ENCODE peak calls at places on chromosomes 2 and 18, in six cellular contexts. One of them, this sample, is unnamed.

GRCh38 chr2:237497820-237498128 is 10.7 kb downstream of the MLPH start:
- ATAC-seq in GM12878: no peak
- ATAC-seq in HCT116: no peak
- ATAC-seq in HepG2: no peak
- ATAC-seq in K562: no peak
- ATAC-seq in upper lobe of left lung: peak
- ATAC-seq in this sample: peak

GRCh38 chr2:161484061-161484460 is 68.0 kb downstream of the TBR1 start:
- ATAC-seq in GM12878: no peak
- ATAC-seq in HCT116: no peak
- ATAC-seq in HepG2: no peak
- ATAC-seq in K562: no peak
- ATAC-seq in upper lobe of left lung: no peak
- ATAC-seq in this sample: no peak

GRCh38 chr18:60064271-60064670 is 164.5 kb downstream of the PMAIP1 start:
- ATAC-seq in GM12878: no peak
- ATAC-seq in HCT116: no peak
- ATAC-seq in HepG2: no peak
- ATAC-seq in K562: no peak
- ATAC-seq in upper lobe of left lung: no peak
- ATAC-seq in this sample: no peak

GRCh38 chr2:237270556-237270955 is 143.4 kb downstream of the COL6A3 start:
- ATAC-seq in GM12878: no peak
- ATAC-seq in HCT116: no peak
- ATAC-seq in HepG2: no peak
- ATAC-seq in K562: no peak
- ATAC-seq in upper lobe of left lung: no peak
- ATAC-seq in this sample: no peak

GRCh38 chr2:88350262-88350640 is 102.2 kb downstream of the FOXI3 start:
- ATAC-seq in GM12878: no peak
- ATAC-seq in HCT116: peak
- ATAC-seq in HepG2: no peak
- ATAC-seq in K562: no peak
- ATAC-seq in upper lobe of left lung: no peak
- ATAC-seq in this sample: no peak

GRCh38 chr18:21826196-21826595 is 85.6 kb downstream of the MIB1 start:
- ATAC-seq in GM12878: no peak
- ATAC-seq in HCT116: no peak
- ATAC-seq in HepG2: no peak
- ATAC-seq in K562: no peak
- ATAC-seq in upper lobe of left lung: no peak
- ATAC-seq in this sample: no peak

GRCh38 chr2:33366473-33366872 is 110.0 kb upstream of the RASGRP3 start:
- ATAC-seq in GM12878: no peak
- ATAC-seq in HCT116: no peak
- ATAC-seq in HepG2: no peak
- ATAC-seq in K562: no peak
- ATAC-seq in upper lobe of left lung: no peak
- ATAC-seq in this sample: peak

GRCh38 chr18:76098728-76099514 is 396.1 kb downstream of the ZNF516 start:
- ATAC-seq in GM12878: no peak
- ATAC-seq in HCT116: no peak
- ATAC-seq in HepG2: peak
- ATAC-seq in K562: no peak
- ATAC-seq in upper lobe of left lung: no peak
- ATAC-seq in this sample: no peak

GRCh38 chr18:46341989-46342525 is 237.9 kb downstream of the HAUS1 start:
- ATAC-seq in GM12878: no peak
- ATAC-seq in HCT116: no peak
- ATAC-seq in HepG2: no peak
- ATAC-seq in K562: no peak
- ATAC-seq in upper lobe of left lung: no peak
- ATAC-seq in this sample: no peak

GRCh38 chr2:20211860-20212458 is 13.0 kb downstream of the SDC1 start:
- ATAC-seq in GM12878: no peak
- ATAC-seq in HCT116: no peak
- ATAC-seq in HepG2: no peak
- ATAC-seq in K562: peak
- ATAC-seq in upper lobe of left lung: no peak
- ATAC-seq in this sample: no peak

GRCh38 chr2:184679219-184680018 is 81.1 kb downstream of the ZNF804A start:
- ATAC-seq in GM12878: no peak
- ATAC-seq in HCT116: no peak
- ATAC-seq in HepG2: no peak
- ATAC-seq in K562: no peak
- ATAC-seq in upper lobe of left lung: no peak
- ATAC-seq in this sample: no peak

GRCh38 chr2:147500229-147500628 is 344.6 kb upstream of the ACVR2A start:
- ATAC-seq in GM12878: peak
- ATAC-seq in HCT116: no peak
- ATAC-seq in HepG2: no peak
- ATAC-seq in K562: no peak
- ATAC-seq in upper lobe of left lung: no peak
- ATAC-seq in this sample: no peak

DNA sequence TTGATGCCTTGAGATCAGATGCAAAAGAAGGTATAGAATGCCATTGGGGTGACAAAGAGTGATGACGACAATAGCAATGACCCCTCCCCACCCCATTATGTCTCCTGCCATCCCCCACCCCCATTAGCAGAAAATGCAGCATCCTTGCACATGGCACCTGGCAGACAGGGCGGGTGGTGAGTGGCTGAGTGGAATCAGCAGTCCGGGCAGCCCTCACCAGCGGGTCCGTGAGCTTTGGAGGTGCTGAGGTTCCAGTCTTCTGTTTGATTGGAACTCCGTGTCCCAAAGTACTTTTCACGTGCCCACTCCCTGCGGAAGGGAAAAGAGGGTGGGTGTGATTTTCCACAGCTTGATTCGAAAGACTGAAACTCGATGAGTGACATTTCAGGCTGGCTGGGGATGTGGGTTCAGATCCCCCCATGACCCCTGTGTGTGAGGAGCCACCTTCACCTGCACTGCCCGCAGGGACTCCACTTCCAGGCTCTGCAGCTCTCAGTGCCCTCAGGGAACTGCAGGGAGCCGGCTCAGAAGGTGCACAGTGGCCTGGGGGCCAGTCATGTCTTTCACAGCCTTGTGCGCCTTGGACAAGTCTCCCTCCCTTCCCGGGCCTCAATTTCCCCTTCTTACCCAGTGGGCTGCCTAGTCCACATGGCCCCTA is 130.9 kb downstream of the GLI2 start:
- ATAC-seq in GM12878: no peak
- ATAC-seq in HCT116: no peak
- ATAC-seq in HepG2: no peak
- ATAC-seq in K562: no peak
- ATAC-seq in upper lobe of left lung: no peak
- ATAC-seq in this sample: no peak
- H3K27ac ChIP-seq in GM12878: no peak
- H3K27ac ChIP-seq in HCT116: no peak
- H3K27ac ChIP-seq in HepG2: no peak
- H3K27ac ChIP-seq in K562: no peak
- H3K27ac ChIP-seq in upper lobe of left lung: peak
- H3K27ac ChIP-seq in this sample: peak

GRCh38 chr2:18209934-18210639 is 331.6 kb downstream of the KCNS3 start:
- ATAC-seq in GM12878: no peak
- ATAC-seq in HCT116: no peak
- ATAC-seq in HepG2: no peak
- ATAC-seq in K562: no peak
- ATAC-seq in upper lobe of left lung: peak
- ATAC-seq in this sample: no peak
- TF ChIP-seq POLR2AphosphoS5 in GM12878: no peak
- TF ChIP-seq POLR2AphosphoS5 in HCT116: no peak
- TF ChIP-seq POLR2AphosphoS5 in HepG2: no peak
- TF ChIP-seq POLR2AphosphoS5 in K562: no peak
- TF ChIP-seq POLR2AphosphoS5 in upper lobe of left lung: no peak
- TF ChIP-seq POLR2AphosphoS5 in this sample: no peak

DNA sequence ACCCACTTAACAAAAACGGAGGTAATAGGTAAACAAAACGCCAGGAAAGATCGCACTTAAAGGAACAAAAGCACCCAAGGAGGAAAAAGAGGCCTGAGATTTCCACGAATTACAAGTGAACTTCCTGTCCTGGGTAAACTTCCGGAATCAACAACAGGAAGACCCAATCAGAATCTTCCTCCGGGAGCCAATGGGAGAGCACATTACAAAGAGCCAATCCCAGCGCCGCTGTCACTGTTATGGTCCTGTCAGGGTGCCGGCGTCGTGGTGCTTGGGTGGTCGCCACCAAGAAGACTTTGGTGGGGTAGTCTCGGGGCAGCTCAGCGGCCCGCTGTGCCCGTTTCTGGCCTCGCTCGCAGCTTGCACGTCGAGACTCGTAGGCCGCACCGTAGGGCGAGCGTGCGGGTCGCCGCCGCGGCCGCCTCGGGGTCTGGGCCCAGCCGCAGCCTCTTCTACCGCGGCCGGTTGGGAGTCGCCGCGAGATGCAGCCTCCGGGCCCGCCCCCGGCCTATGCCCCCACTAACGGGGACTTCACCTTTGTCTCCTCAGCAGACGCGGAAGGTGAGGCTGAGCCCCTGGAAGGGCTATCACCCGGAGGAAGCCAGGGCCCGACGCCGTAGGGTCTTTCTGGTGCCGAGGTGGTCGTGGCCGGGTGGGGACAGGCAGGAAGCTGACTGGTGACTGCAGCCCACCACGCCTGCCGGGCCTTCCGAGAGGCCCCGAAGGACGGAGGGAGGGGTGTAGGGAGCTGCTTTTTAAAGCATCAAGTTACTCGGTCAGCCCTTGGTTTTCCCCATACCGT is at the start of gene YIPF4:
- ATAC-seq in GM12878: peak
- ATAC-seq in HCT116: peak
- ATAC-seq in HepG2: peak
- ATAC-seq in K562: peak
- ATAC-seq in upper lobe of left lung: peak
- ATAC-seq in this sample: peak
- TF ChIP-seq POLR2A in GM12878: peak
- TF ChIP-seq POLR2A in HCT116: peak
- TF ChIP-seq POLR2A in HepG2: peak
- TF ChIP-seq POLR2A in K562: peak
- TF ChIP-seq POLR2A in upper lobe of left lung: peak
- TF ChIP-seq POLR2A in this sample: peak

DNA sequence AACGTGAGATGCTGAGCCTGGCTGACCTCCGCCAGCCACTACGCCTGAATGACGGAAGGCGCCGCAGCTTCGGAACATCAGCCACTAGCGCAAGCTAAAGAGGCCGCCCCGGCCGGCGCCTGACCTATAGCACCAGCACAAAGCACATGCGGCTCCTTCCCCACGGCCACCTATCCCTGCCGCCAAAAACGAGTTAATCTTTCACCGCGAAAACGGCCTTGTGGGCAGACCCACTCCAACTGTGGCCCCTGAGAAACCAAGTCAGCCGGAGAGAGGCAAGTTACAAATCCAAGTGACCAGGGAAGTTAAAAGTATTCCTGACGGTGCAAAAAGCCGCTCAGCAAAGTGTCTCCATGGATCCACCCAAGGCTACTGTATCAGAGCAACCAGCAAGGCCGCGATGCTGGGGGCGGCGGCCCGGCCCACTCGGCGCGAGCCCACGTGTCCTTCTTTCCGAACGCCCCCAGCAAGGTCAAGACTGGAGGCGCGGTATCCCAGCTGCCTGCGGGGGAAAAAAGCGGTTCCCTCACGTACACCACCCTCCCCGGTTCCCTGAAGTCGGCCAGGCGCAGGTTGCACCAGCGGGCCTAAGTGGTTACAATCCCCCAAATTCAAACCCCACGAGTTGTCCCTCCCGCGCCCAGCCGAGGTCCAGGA is 575 bp downstream of the HSPD1 start:
- ATAC-seq in GM12878: peak
- ATAC-seq in HCT116: peak
- ATAC-seq in HepG2: peak
- ATAC-seq in K562: peak
- ATAC-seq in upper lobe of left lung: peak
- ATAC-seq in this sample: no peak
- H3K27ac ChIP-seq in GM12878: peak
- H3K27ac ChIP-seq in HCT116: peak
- H3K27ac ChIP-seq in HepG2: peak
- H3K27ac ChIP-seq in K562: peak
- H3K27ac ChIP-seq in upper lobe of left lung: peak
- H3K27ac ChIP-seq in this sample: peak

DNA sequence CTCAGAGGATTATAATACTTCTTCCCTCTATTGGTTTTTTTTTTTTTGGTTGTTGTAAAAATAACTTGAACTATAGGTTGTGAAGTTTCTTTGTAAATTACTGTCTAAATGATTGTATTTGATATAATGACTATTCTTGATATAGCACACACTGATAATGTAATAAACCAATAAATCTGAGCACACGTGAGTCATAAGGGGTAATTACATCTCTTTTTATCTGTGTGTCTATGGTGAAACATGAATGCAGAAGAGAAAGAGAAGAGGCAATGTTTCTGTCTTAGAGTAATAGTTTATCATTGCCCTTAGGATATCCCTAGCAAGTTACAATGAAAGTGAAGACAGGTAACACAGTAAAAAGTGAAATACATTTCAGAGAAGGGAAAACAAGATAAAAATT is 64.1 kb upstream of the RAPGEF4 start:
- ATAC-seq in GM12878: no peak
- ATAC-seq in HCT116: no peak
- ATAC-seq in HepG2: no peak
- ATAC-seq in K562: no peak
- ATAC-seq in upper lobe of left lung: no peak
- ATAC-seq in this sample: no peak
- TF ChIP-seq POLR2AphosphoS5 in GM12878: no peak
- TF ChIP-seq POLR2AphosphoS5 in HCT116: no peak
- TF ChIP-seq POLR2AphosphoS5 in HepG2: no peak
- TF ChIP-seq POLR2AphosphoS5 in K562: no peak
- TF ChIP-seq POLR2AphosphoS5 in upper lobe of left lung: no peak
- TF ChIP-seq POLR2AphosphoS5 in this sample: no peak

DNA sequence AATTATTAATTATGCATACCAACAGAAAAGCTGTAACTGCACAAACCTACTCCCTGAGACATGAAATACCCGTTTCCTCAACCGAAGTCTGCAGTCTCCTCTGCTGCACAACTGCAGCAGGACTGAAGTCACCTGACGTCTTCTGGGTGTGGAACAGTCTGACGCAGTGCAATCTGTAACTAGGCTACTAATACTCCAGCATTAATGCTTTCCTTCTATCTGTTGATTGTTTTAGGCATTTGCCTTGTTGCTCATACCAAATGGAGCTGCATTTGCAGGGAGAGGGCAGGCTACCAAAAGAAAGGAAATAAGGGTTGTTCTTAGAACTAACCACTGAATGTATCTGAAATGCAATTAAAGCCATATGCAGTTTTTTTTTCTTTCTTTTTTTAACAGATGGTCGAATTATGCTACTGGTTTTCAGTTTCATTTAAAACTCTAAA is 40.1 kb downstream of the RTN4 start:
- ATAC-seq in GM12878: peak
- ATAC-seq in HCT116: no peak
- ATAC-seq in HepG2: no peak
- ATAC-seq in K562: peak
- ATAC-seq in upper lobe of left lung: peak
- ATAC-seq in this sample: peak
- TF ChIP-seq POLR2A in GM12878: peak
- TF ChIP-seq POLR2A in HCT116: no peak
- TF ChIP-seq POLR2A in HepG2: no peak
- TF ChIP-seq POLR2A in K562: no peak
- TF ChIP-seq POLR2A in upper lobe of left lung: no peak
- TF ChIP-seq POLR2A in this sample: no peak

This sample was measured in gastroesophageal sphincter.